ENCODE peak calls at places on chromosomes 7 and 10, in ten cellular contexts. F, M, W, U, H, V, X, Q, Y and O are unnamed samples.

GRCh38 chr7:111990597-111990996 is 215.6 kb downstream of the DOCK4 start:
- DNase-seq in Q (no peak), X (no peak), V (no peak), H (no peak), Y (no peak), M (no peak), W (no peak), F (no peak), U (no peak), O (no peak)

GRCh38 chr10:125102821-125103220 is 57.5 kb downstream of the CTBP2 start:
- DNase-seq in H (peak; percentile 47), Y (no peak), V (no peak), U (no peak), Q (peak; percentile 58), X (no peak), M (no peak), F (no peak), W (no peak), O (no peak)

GRCh38 chr7:20114463-20114862 is 102.7 kb downstream of the MACC1 start:
- DNase-seq in U (no peak), Y (no peak), X (no peak), H (peak; percentile 13), M (no peak), V (no peak), Q (no peak), F (no peak), W (peak; percentile 54), O (no peak)

GRCh38 chr7:80428161-80429054 is 83.5 kb downstream of the GNAT3 start:
- DNase-seq in Y (no peak), Q (peak; percentile 61), F (no peak), V (no peak), U (peak; percentile 35), M (no peak), W (no peak), H (no peak), X (peak; percentile 78), O (no peak)

GRCh38 chr7:50653116-50653854 is 88.1 kb upstream of the DDC start:
- DNase-seq in W (no peak), X (peak; percentile 67), M (no peak), F (no peak), U (no peak), Q (no peak), V (no peak), Y (no peak), H (peak; percentile 35), O (no peak)

GRCh38 chr7:92765725-92766124 is 70.6 kb downstream of the CDK6 start:
- DNase-seq in Q (peak; percentile 90), W (no peak), U (peak; percentile 72), H (no peak), M (no peak), F (no peak), X (peak; percentile 76), V (no peak), Y (no peak), O (no peak)

GRCh38 chr7:117567781-117568180 is 88.0 kb downstream of the CFTR start:
- DNase-seq in V (no peak), W (no peak), U (no peak), Q (no peak), H (no peak), F (no peak), Y (no peak), M (no peak), X (no peak), O (no peak)

GRCh38 chr7:98802781-98803110 is 67.1 kb downstream of the TMEM130 start:
- DNase-seq in X (no peak), U (no peak), F (no peak), Y (no peak), Q (no peak), V (no peak), M (peak; percentile 1), H (no peak), W (no peak), O (no peak)

GRCh38 chr10:63765126-63765525 is 243.9 kb downstream of the REEP3 start:
- DNase-seq in Q (peak; percentile 90), M (no peak), V (no peak), F (no peak), Y (no peak), W (no peak), X (peak; percentile 14), H (no peak), U (no peak), O (no peak)

GRCh38 chr10:88209837-88210552 is 346.6 kb downstream of the PTEN start:
- DNase-seq in Q (peak; percentile 50), M (no peak), X (peak; percentile 15), Y (no peak), U (no peak), H (no peak), W (no peak), F (no peak), V (no peak), O (no peak)

GRCh38 chr10:9244880-9245279 is 1190.4 kb downstream of the GATA3 start:
- DNase-seq in V (no peak), U (no peak), F (no peak), X (no peak), Y (no peak), W (no peak), M (no peak), H (no peak), Q (no peak), O (no peak)

GRCh38 chr7:132655071-132655761 is 78.9 kb upstream of the PLXNA4 start:
- DNase-seq in V (peak; percentile 78), Y (no peak), F (no peak), H (peak; percentile 50), W (no peak), U (no peak), M (peak; percentile 82), Q (no peak), X (peak; percentile 58), O (no peak)

DNA sequence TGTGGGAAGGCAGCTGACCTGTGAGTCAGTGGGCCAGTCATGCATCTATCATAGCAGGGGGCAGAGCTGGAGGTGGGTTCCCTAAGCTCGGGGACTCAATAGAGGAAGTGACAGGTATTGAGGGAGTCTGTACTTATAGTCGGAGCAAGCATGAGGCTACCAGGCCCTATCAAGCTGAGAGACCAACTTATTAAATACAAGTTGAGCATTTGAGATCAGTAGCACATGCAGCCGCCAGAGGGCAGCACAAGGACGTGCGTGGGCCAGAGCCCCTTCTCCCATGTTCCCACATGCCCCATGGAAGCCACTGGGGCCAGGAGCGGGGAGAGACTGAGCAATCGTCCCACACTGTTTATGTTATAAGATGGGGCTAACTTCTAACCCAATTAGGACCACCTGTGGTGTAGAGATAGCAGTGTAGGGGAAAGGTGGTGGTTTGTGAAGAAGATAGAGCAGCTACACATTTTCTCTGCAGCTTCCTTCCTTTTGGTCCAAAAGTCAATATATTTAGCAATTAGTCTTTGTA is 13.0 kb upstream of the STK31 start:
- DNase-seq in M (peak; percentile 84), F (peak; percentile 50), X (peak; percentile 50), Q (peak; percentile 45), V (peak; percentile 81), U (peak; percentile 69), H (peak; percentile 31), Y (no peak), W (peak; percentile 43), O (no peak)
- TF ChIP-seq CTCF in M (peak; percentile 52), F (peak; percentile 79), X (peak; percentile 70), Q (peak; percentile 81), V (peak; percentile 51), U (peak; percentile 93), H (peak; percentile 39), Y (peak; percentile 81), W (peak; percentile 85), O (peak; percentile 64)

DNA sequence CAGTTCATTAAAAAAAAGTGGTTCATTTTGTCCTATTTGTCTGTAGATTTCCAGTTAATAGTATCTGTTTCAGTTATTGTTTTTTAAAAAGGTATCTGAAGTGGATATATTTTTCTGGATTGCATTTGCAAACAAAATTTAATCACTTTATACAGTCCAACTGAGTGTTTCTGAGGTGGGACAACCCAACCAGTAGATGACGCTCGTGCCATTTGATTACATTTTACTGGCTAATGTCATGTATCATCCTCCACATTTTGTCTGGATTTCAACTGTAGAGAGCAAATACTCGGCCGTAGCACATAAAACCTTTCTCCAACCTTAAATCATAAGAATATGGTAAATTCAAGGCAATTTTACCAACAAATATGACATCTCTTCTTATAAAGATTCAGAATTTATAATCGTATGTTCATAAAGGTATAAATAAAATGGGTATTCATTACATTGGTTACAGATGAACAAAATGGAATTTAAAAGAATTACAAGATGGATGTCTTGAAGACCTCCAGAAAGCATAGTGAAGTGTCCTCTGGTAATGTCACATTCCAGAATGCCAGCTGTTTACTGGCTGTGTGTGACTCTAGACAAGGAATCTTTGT is 789.0 kb downstream of the PHTF2 start:
- DNase-seq in U (peak; percentile 18), Q (no peak), V (no peak), W (no peak), F (no peak), M (no peak), H (no peak), Y (no peak), X (no peak), O (no peak)
- TF ChIP-seq CTCF in U (peak; percentile 53), Q (no peak), V (no peak), W (no peak), F (no peak), M (no peak), H (no peak), Y (peak; percentile 48), X (peak; percentile 1), O (no peak)

DNA sequence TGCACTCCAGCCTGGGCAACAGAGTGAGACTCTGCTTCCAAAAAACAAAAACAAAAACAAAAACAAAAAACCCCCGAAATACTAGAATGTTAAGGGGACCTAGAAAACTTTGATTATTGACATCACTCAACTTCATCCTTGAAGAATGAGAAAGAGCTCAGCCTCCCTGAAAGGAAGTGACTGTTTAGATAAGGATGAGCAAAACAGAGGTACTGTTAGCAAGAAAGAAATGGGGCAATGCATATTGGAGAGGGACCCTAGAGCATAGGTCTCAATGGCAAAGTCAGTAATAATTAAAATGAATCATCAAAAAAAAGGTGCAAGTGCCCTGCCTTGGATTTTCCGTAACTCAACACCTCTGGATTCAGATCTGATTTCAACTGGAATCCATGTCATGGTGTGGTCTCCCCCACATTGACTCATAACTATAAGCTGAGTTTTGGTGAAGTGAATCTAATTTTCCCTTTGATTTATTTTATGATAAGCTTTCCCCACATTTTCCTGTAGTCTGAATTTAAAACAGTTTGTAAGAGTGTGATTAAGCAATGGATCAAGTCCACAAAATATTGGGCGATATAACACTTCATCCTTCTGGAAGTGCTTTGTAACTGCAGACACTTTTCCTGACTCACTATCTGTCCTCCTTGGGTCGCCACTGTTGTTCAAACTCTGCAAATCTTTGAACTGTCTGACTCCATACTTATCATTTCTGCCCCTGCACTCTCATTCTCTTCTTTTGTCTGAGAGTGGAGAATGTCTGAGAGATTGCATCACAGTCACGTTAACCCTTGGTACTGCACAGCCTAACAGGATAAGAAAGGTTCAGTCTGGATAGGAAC is 224.8 kb upstream of the LYZL1 start:
- DNase-seq in Y (no peak), W (no peak), V (no peak), U (peak; percentile 37), H (no peak), X (no peak), Q (peak; percentile 70), F (no peak), M (no peak), O (no peak)
- TF ChIP-seq CTCF in Y (peak; percentile 25), W (no peak), V (no peak), U (no peak), H (no peak), X (no peak), Q (peak; percentile 25), F (no peak), M (no peak), O (no peak)

DNA sequence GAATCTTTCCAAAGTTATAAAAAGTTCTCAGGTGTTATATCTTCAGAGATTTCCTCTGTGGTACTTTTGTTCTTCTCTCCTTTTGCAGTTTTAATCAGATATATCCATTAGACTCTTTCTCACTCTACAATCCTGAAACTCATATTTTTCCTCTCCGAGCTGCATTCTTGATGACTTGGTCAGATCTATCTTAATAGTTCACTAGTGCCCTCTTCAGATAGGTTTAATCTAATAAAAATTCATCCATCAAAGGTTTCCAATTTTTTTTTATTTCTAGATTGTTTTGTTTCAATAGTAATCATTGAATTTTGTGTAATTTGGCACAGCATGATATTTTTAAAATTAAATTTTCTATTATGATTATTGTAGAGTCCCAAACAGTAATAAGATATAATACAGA is 21.8 kb upstream of the DGKB start:
- DNase-seq in M (no peak), H (no peak), W (no peak), X (peak; percentile 10), Y (no peak), F (no peak), Q (peak; percentile 3), U (no peak), V (no peak), O (no peak)
- TF ChIP-seq CTCF in M (no peak), H (no peak), W (no peak), X (no peak), Y (no peak), F (no peak), Q (peak; percentile 8), U (no peak), V (no peak), O (no peak)